ENCODE peak calls at places on chromosomes 7 and 10, in four cellular contexts. T, K, J and P are unnamed samples.

GRCh38 chr7:1164436-1164835 is 4.4 kb upstream of the ZFAND2A start:
- DNase-seq in K (no peak), J (no peak), T (no peak), P (no peak)

GRCh38 chr7:1562611-1563051 is 6.6 kb upstream of the TMEM184A start:
- DNase-seq in K (no peak), J (no peak), T (no peak), P (no peak)

GRCh38 chr7:139782932-139783331 is 5.1 kb upstream of the HIPK2 start:
- DNase-seq in K (no peak), J (no peak), T (no peak), P (no peak)

GRCh38 chr7:51224811-51225581 is 91.6 kb downstream of the COBL start:
- DNase-seq in T (no peak), J (no peak), K (peak; percentile 31), P (peak; percentile 45)

GRCh38 chr10:100562806-100563293 is 27.1 kb downstream of the HIF1AN start:
- DNase-seq in T (no peak), K (peak; percentile 33), J (peak; percentile 50), P (no peak)

GRCh38 chr7:15972767-15973362 is 286.4 kb upstream of the MEOX2 start:
- DNase-seq in J (no peak), K (no peak), T (no peak), P (no peak)

GRCh38 chr7:151249034-151249731 is 689 bp upstream of the SMARCD3 start:
- DNase-seq in T (no peak), K (no peak), J (peak; percentile 61), P (no peak)

GRCh38 chr7:43443380-43443779 is 139.5 kb upstream of the STK17A start:
- DNase-seq in K (no peak), J (no peak), T (no peak), P (no peak)

GRCh38 chr7:128405345-128406146 is 4.2 kb downstream of the IMPDH1 start:
- DNase-seq in J (peak; percentile 98), K (no peak), T (no peak), P (no peak)

GRCh38 chr7:3267928-3268690 is 32.9 kb upstream of the SDK1 start:
- DNase-seq in K (no peak), T (no peak), J (no peak), P (no peak)

GRCh38 chr10:91798736-91799579 is 732 bp downstream of the TNKS2 start:
- DNase-seq in K (no peak), T (no peak), J (peak; percentile 24), P (peak; percentile 36)

GRCh38 chr10:110357252-110357780 is 52.6 kb upstream of the SMNDC1 start:
- DNase-seq in T (peak; percentile 62), J (no peak), K (no peak), P (peak; percentile 34)

GRCh38 chr7:12130664-12131063 is 80.4 kb upstream of the TMEM106B start:
- DNase-seq in K (no peak), J (no peak), T (no peak), P (no peak)

GRCh38 chr10:33336606-33337334 is 2.3 kb upstream of the NRP1 start:
- DNase-seq in K (no peak), T (no peak), J (no peak), P (no peak)

GRCh38 chr10:100823194-100823593 is 77.8 kb downstream of the PAX2 start:
- DNase-seq in J (no peak), K (no peak), T (no peak), P (no peak)

GRCh38 chr10:132518572-132519381 is 18.8 kb upstream of the INPP5A start:
- DNase-seq in J (peak; percentile 65), T (no peak), K (no peak), P (peak; percentile 51)

GRCh38 chr10:89295597-89295996 is 6.2 kb upstream of the IFIT2 start:
- DNase-seq in T (no peak), K (no peak), J (no peak), P (no peak)

GRCh38 chr7:1459930-1460756 is 873 bp upstream of the MICALL2 start:
- DNase-seq in K (no peak), T (no peak), J (no peak), P (no peak)

GRCh38 chr7:28627869-28628268 is 215.6 kb downstream of the CREB5 start:
- DNase-seq in T (no peak), K (no peak), J (no peak), P (no peak)

GRCh38 chr10:34933676-34934075 is 118.6 kb upstream of the PARD3 start:
- DNase-seq in K (no peak), J (no peak), T (no peak), P (no peak)

GRCh38 chr10:70272925-70273316 is 10.9 kb downstream of the NPFFR1 start:
- DNase-seq in J (peak; percentile 39), K (no peak), T (peak; percentile 74), P (no peak)

GRCh38 chr10:72886596-72887522 is 6.7 kb upstream of the OIT3 start:
- DNase-seq in K (peak; percentile 27), J (no peak), T (no peak), P (no peak)

GRCh38 chr10:52864459-52865106 is 92.0 kb upstream of the MBL2 start:
- DNase-seq in J (no peak), K (peak; percentile 63), T (no peak), P (no peak)

GRCh38 chr7:83161851-83162401 is 758 bp downstream of the PCLO start:
- DNase-seq in T (no peak), K (no peak), J (no peak), P (no peak)

GRCh38 chr10:22652988-22653431 is 61.4 kb downstream of the PIP4K2A start:
- DNase-seq in K (no peak), J (no peak), T (no peak), P (no peak)

GRCh38 chr10:97034958-97035769 is 150.6 kb downstream of the SLIT1 start:
- DNase-seq in K (no peak), T (no peak), J (no peak), P (no peak)

GRCh38 chr7:23205861-23206510 is 24.1 kb downstream of the NUP42 start:
- DNase-seq in T (no peak), J (no peak), K (no peak), P (no peak)

GRCh38 chr10:93503075-93503474 is 6.7 kb downstream of the CEP55 start:
- DNase-seq in J (no peak), K (no peak), T (peak; percentile 33), P (no peak)

GRCh38 chr10:72260215-72260587 is 13.5 kb upstream of the DDIT4 start:
- DNase-seq in K (no peak), T (no peak), J (no peak), P (no peak)

GRCh38 chr7:50641442-50642405 is 76.5 kb upstream of the DDC start:
- DNase-seq in K (no peak), T (no peak), J (no peak), P (no peak)

GRCh38 chr7:55657654-55658053 is 85.4 kb upstream of the VOPP1 start:
- DNase-seq in J (no peak), T (peak; percentile 11), K (no peak), P (no peak)

GRCh38 chr7:158885624-158886023 is 29.3 kb downstream of the DYNC2I1 start:
- DNase-seq in T (no peak), K (no peak), J (no peak), P (no peak)

GRCh38 chr7:99693427-99694200 is 13.8 kb upstream of the CYP3A5 start:
- DNase-seq in J (peak; percentile 82), K (no peak), T (no peak), P (no peak)

GRCh38 chr7:66211429-66211828 is 6.3 kb downstream of the TPST1 start:
- DNase-seq in T (no peak), J (no peak), K (no peak), P (no peak)

GRCh38 chr7:128815289-128815938 is 14.8 kb upstream of the FLNC start:
- DNase-seq in J (peak; percentile 39), K (no peak), T (no peak), P (no peak)

GRCh38 chr7:31805209-31805818 is 118.3 kb downstream of the PPP1R17 start:
- DNase-seq in J (no peak), T (no peak), K (no peak), P (no peak)

DNA sequence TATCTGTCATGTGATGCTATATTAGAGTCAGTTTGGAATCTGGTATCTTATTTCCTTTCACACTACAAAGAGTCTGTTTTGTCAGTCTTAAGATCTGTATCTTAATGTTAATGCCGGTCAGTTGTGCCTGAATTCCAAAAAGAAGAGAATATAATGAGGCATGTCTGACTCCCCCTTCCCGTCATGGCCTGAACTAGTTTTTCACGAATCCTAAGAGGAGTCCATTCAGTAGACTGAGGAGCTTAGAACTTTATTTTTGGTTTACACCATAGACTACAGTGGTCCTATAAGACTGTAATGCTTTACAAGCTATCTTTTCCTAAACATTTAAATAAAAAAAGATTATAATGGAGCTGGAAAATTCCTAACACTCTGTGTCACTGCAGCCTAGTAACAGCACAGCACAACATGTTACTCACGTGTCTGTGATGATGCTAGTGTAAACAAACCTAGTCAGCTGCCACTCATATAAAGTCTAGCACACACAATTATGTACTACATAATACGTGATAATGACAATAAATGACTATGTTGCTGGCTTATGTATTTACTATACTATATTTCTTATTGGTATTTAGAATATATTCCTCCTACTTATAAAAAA is 50.6 kb downstream of the VPS41 start:
- DNase-seq in J (no peak), T (no peak), K (no peak), P (no peak)
- TF ChIP-seq EGR1 in J (no peak), T (no peak), K (no peak), P (no peak)

GRCh38 chr10:79350407-79351154 is 3.3 kb downstream of the PPIF start:
- DNase-seq in K (no peak), J (no peak), T (no peak), P (no peak)

GRCh38 chr10:79352035-79352595 is 4.8 kb downstream of the PPIF start:
- DNase-seq in K (no peak), J (no peak), T (no peak), P (no peak)

GRCh38 chr10:79349766-79350406 is 2.6 kb downstream of the PPIF start:
- DNase-seq in K (no peak), T (no peak), J (no peak), P (no peak)

GRCh38 chr10:79353000-79353406 is 5.7 kb downstream of the PPIF start:
- DNase-seq in K (no peak), J (no peak), T (no peak), P (no peak)

GRCh38 chr10:79351332-79351731 is 4.1 kb downstream of the PPIF start:
- DNase-seq in T (no peak), J (no peak), K (no peak), P (no peak)
- H3K27ac ChIP-seq in T (no peak overlapping the region), J (no peak overlapping the region), K (no peak overlapping the region), P (no peak overlapping the region)

GRCh38 chr7:134452419-134452827 is 6.5 kb downstream of the AKR1B1 start:
- DNase-seq in T (no peak), J (no peak), K (no peak), P (no peak)
- TF ChIP-seq ZNF274 in T (no peak), J (no peak), K (no peak), P (no peak)

GRCh38 chr7:105512415-105512814 is 9.7 kb downstream of the PUS7 start:
- DNase-seq in T (no peak), J (no peak), K (no peak), P (no peak)

DNA sequence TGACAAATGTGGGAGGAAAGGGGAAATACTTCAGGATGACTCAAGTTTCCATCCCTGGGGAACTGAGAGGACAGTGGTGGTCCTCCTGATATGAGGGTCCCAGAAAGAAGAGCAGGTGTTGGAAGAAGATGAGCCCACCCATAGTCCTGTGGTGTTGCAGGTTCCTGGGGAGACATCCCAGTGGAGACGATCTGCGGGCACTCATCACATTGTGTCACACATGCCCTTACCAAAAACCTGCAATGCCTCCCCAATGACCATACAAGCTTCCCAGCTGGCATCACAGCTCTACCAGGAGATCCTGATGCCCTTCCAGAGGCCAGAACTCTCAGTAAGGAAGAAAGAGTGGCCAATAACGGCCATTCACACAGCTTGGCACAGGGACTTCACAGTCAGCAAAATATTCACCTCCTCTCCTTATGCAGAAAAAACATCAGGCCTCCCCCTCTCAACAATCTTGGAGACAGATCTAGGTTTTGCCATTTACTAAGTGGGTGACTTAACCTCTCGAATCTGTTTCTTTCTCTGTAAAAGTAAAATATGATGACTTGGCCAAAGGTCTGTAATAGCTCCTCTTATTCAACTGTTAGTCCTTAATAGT is 9.0 kb downstream of the PUS7 start:
- DNase-seq in K (no peak), J (no peak), T (no peak), P (no peak)
- TF ChIP-seq EGR1 in K (no peak), J (no peak), T (no peak), P (no peak)